ENCODE peak calls at places on chromosomes 7 and 10, in four cellular contexts. One of them, this sample, is unnamed.

GRCh38 chr10:126921974-126922525 is 16.8 kb downstream of the DOCK1 start:
- DNase-seq in Panc1: no peak
- DNase-seq in hepatocyte: no peak
- DNase-seq in neuronal stem cell: no peak
- DNase-seq in this sample: no peak

GRCh38 chr10:32179836-32180235 is 123.6 kb upstream of the KIF5B start:
- DNase-seq in hepatocyte: no peak
- DNase-seq in Panc1: no peak
- DNase-seq in neuronal stem cell: no peak
- DNase-seq in this sample: no peak

GRCh38 chr10:123454987-123455386 is 211.2 kb upstream of the GPR26 start:
- DNase-seq in hepatocyte: no peak
- DNase-seq in neuronal stem cell: no peak
- DNase-seq in Panc1: no peak
- DNase-seq in this sample: no peak

GRCh38 chr10:96646774-96647173 is 60.0 kb upstream of the TM9SF3 start:
- DNase-seq in neuronal stem cell: no peak
- DNase-seq in Panc1: no peak
- DNase-seq in hepatocyte: no peak
- DNase-seq in this sample: no peak

GRCh38 chr10:105950410-105950809 is 1214.1 kb downstream of the SORCS1 start:
- DNase-seq in Panc1: no peak
- DNase-seq in hepatocyte: peak; percentile 82
- DNase-seq in neuronal stem cell: peak; percentile 38
- DNase-seq in this sample: peak; percentile 66

GRCh38 chr10:132851451-132851850 is 65.5 kb upstream of the NKX6-2 start:
- DNase-seq in neuronal stem cell: no peak
- DNase-seq in Panc1: no peak
- DNase-seq in hepatocyte: no peak
- DNase-seq in this sample: no peak

GRCh38 chr7:52273685-52274610 is 761.5 kb upstream of the POM121L12 start:
- DNase-seq in neuronal stem cell: no peak
- DNase-seq in Panc1: no peak
- DNase-seq in hepatocyte: no peak
- DNase-seq in this sample: no peak

GRCh38 chr10:7512487-7512886 is 101.7 kb upstream of the SFMBT2 start:
- DNase-seq in Panc1: no peak
- DNase-seq in neuronal stem cell: no peak
- DNase-seq in hepatocyte: no peak
- DNase-seq in this sample: peak; percentile 5

GRCh38 chr7:132541656-132542055 is 34.6 kb downstream of the PLXNA4 start:
- DNase-seq in hepatocyte: no peak
- DNase-seq in Panc1: no peak
- DNase-seq in neuronal stem cell: no peak
- DNase-seq in this sample: no peak

GRCh38 chr7:90592036-90592435 is 4.1 kb upstream of the CDK14 start:
- DNase-seq in Panc1: no peak
- DNase-seq in hepatocyte: no peak
- DNase-seq in neuronal stem cell: no peak
- DNase-seq in this sample: no peak

GRCh38 chr10:36349445-36350063 is 707.5 kb upstream of the FZD8 start:
- DNase-seq in neuronal stem cell: no peak
- DNase-seq in hepatocyte: peak; percentile 48
- DNase-seq in Panc1: no peak
- DNase-seq in this sample: peak; percentile 87

GRCh38 chr7:83178066-83178465 is 15.4 kb upstream of the PCLO start:
- DNase-seq in hepatocyte: no peak
- DNase-seq in neuronal stem cell: no peak
- DNase-seq in Panc1: no peak
- DNase-seq in this sample: peak; percentile 3

DNA sequence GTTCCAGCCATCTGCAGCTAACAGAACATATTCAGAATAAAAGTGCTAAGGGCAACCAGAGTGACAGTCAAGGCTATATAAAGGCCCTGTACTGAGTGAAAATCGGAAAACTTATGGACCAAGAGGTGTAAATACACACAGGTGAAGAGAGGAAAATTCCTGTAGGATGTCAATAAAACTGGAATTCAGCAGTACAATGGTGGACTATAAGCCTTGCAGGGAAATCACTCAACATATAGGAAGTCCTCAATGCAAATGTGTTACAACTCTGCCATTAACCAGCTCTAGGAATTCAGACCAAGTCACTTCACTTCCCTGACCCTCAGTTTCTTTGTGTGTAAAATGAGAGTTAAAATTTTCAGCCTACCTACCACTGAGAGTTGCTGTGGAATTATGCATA is 7.7 kb downstream of the USP6NL start:
- DNase-seq in hepatocyte: no peak
- DNase-seq in neuronal stem cell: no peak
- DNase-seq in Panc1: no peak
- DNase-seq in this sample: no peak
- H3K4me1 ChIP-seq in hepatocyte: peaks cover 9% of the 10 kb centered on the region
- H3K4me1 ChIP-seq in neuronal stem cell: peaks cover 7% of the 10 kb centered on the region
- H3K4me1 ChIP-seq in Panc1: peaks cover 30% of the 10 kb centered on the region
- H3K4me1 ChIP-seq in this sample: no peaks in the 10 kb centered on the region

GRCh38 chr10:24465124-24465874 is 256.4 kb downstream of the KIAA1217 start:
- DNase-seq in hepatocyte: peak; percentile 41
- DNase-seq in Panc1: no peak
- DNase-seq in neuronal stem cell: no peak
- DNase-seq in this sample: peak; percentile 34
- H3K4me3 ChIP-seq in hepatocyte: no peak overlapping the region
- H3K4me3 ChIP-seq in Panc1: peak overlapping the region; percentile 46
- H3K4me3 ChIP-seq in neuronal stem cell: no peak overlapping the region
- H3K4me3 ChIP-seq in this sample: no peak overlapping the region

DNA sequence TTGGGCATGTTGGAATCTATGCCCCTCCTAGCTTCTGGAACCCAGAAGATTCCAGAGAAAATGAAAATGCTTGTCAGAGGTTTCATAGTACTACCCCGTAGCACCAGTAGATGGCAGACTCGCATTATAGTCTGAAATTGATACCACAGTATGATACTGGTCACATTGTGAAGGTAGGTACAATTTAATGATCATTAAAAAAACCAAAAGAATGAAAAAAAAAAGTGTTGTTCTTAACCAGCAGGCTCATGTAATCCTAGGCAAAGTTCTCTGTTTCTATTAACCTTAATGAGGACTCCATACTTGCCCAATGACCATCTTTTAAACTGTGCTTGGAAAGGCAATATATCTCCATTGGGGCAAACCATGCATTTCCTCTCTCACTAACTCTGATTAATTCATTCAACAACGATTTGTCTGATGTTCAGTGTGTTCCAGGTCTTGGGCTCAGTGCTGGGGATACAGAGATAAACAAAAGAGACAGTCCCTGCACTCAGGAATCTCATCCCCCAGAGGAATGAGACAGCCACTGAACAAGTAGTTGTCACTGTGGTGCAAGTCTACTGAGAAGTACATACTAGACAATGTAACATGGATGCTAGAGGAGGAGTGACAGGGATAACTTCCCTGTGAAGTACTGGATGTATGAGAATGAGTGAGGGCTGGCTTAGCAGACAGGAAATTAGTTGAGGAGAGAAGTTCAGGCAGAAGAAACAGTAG is 223.5 kb upstream of the PHYHIPL start:
- DNase-seq in Panc1: peak; percentile 25
- DNase-seq in hepatocyte: peak; percentile 67
- DNase-seq in neuronal stem cell: peak; percentile 42
- DNase-seq in this sample: peak; percentile 27
- H3K4me1 ChIP-seq in Panc1: no peaks in the 10 kb centered on the region
- H3K4me1 ChIP-seq in hepatocyte: peaks cover 4% of the 10 kb centered on the region
- H3K4me1 ChIP-seq in neuronal stem cell: peaks cover 2% of the 10 kb centered on the region
- H3K4me1 ChIP-seq in this sample: peaks cover 11% of the 10 kb centered on the region

GRCh38 chr7:140230862-140231778 is 54.3 kb upstream of the KDM7A start:
- DNase-seq in Panc1: no peak
- DNase-seq in neuronal stem cell: peak; percentile 50
- DNase-seq in hepatocyte: peak; percentile 42
- DNase-seq in this sample: peak; percentile 22
- H3K4me3 ChIP-seq in Panc1: peak overlapping the region; percentile 68
- H3K4me3 ChIP-seq in neuronal stem cell: peak overlapping the region; percentile 51
- H3K4me3 ChIP-seq in hepatocyte: peak overlapping the region; percentile 64
- H3K4me3 ChIP-seq in this sample: peak overlapping the region; percentile 32

GRCh38 chr7:155808551-155809331 is 3.5 kb downstream of the SHH start:
- DNase-seq in Panc1: no peak
- DNase-seq in hepatocyte: peak; percentile 73
- DNase-seq in neuronal stem cell: no peak
- DNase-seq in this sample: no peak

GRCh38 chr7:155806096-155806871 is 6.0 kb downstream of the SHH start:
- DNase-seq in neuronal stem cell: no peak
- DNase-seq in hepatocyte: no peak
- DNase-seq in Panc1: no peak
- DNase-seq in this sample: no peak

GRCh38 chr7:155809332-155809946 is 2.8 kb downstream of the SHH start:
- DNase-seq in hepatocyte: no peak
- DNase-seq in Panc1: no peak
- DNase-seq in neuronal stem cell: no peak
- DNase-seq in this sample: no peak

GRCh38 chr7:155807013-155807804 is 5.1 kb downstream of the SHH start:
- DNase-seq in hepatocyte: peak; percentile 65
- DNase-seq in neuronal stem cell: no peak
- DNase-seq in Panc1: no peak
- DNase-seq in this sample: no peak

DNA sequence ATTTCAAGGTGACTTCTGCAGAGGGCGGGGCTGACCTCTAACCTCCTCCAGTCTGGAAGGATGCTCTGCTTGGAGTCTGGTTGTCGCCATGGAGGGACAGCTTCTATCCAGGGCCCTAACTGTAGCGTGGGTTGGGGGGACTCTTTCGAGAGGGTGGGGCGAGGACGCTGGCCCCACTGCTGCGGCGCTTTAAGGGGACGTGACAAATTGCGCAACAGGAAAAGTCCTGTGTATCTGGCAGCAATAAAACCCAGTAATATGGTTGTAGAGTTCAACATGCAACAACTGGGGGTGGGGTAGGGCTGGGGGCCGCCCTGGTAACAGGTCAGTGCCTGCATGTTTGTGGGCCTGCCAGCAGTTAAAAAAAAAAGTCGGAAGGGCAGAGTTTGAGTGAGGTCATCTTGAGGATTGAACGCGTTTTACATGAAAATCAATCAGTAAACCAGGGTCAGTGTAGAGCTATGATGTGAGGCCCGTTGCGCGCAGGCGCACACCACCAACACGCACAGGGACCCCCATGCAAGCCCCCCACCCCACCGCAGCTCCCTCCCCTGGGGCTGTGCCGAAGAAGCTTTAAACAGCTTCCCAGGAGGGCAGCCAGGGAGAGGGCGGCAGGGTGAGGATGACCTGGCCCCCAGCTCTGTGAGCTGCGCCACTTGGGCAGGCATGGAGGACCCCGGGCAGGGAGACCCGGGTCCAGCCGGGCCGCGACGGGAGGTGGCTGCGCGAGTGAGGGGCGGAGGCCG is 4.3 kb downstream of the SHH start:
- DNase-seq in Panc1: no peak
- DNase-seq in hepatocyte: peak; percentile 84
- DNase-seq in neuronal stem cell: no peak
- DNase-seq in this sample: no peak
- H3K4me1 ChIP-seq in Panc1: peaks cover 30% of the 10 kb centered on the region
- H3K4me1 ChIP-seq in hepatocyte: peaks cover 36% of the 10 kb centered on the region
- H3K4me1 ChIP-seq in neuronal stem cell: peaks cover 44% of the 10 kb centered on the region
- H3K4me1 ChIP-seq in this sample: no peaks in the 10 kb centered on the region

GRCh38 chr7:32301427-32301826 is 188.8 kb downstream of the LSM5 start:
- DNase-seq in neuronal stem cell: no peak
- DNase-seq in hepatocyte: no peak
- DNase-seq in Panc1: no peak
- DNase-seq in this sample: no peak

GRCh38 chr7:32299133-32299702 is 191.0 kb downstream of the LSM5 start:
- DNase-seq in hepatocyte: peak; percentile 46
- DNase-seq in neuronal stem cell: peak; percentile 32
- DNase-seq in Panc1: no peak
- DNase-seq in this sample: no peak

GRCh38 chr7:32293833-32294232 is 196.3 kb downstream of the LSM5 start:
- DNase-seq in hepatocyte: no peak
- DNase-seq in neuronal stem cell: no peak
- DNase-seq in Panc1: no peak
- DNase-seq in this sample: no peak

GRCh38 chr7:32298403-32299132 is 191.6 kb downstream of the LSM5 start:
- DNase-seq in neuronal stem cell: peak; percentile 35
- DNase-seq in Panc1: no peak
- DNase-seq in hepatocyte: peak; percentile 19
- DNase-seq in this sample: no peak
- H3K4me3 ChIP-seq in neuronal stem cell: peak overlapping the region; percentile 18
- H3K4me3 ChIP-seq in Panc1: no peak overlapping the region
- H3K4me3 ChIP-seq in hepatocyte: peak overlapping the region; percentile 55
- H3K4me3 ChIP-seq in this sample: no peak overlapping the region